ENCODE peak calls at places on chromosomes 7 and 10, in four cellular contexts. One of them, this sample, is unnamed.

GRCh38 chr10:114821915-114822770 is 563 bp downstream of the FHIP2A start:
- DNase-seq in cardiac muscle cell: peak
- DNase-seq in CD8-positive, alpha-beta memory T cell: peak
- DNase-seq in astrocyte of the cerebellum: no peak
- DNase-seq in this sample: no peak

GRCh38 chr7:2000153-2000687 is 232.5 kb downstream of the MAD1L1 start:
- DNase-seq in astrocyte of the cerebellum: no peak
- DNase-seq in cardiac muscle cell: no peak
- DNase-seq in CD8-positive, alpha-beta memory T cell: no peak
- DNase-seq in this sample: no peak

GRCh38 chr10:46298346-46299266 is 11.8 kb downstream of the ANTXRL start:
- DNase-seq in CD8-positive, alpha-beta memory T cell: no peak
- DNase-seq in astrocyte of the cerebellum: no peak
- DNase-seq in cardiac muscle cell: no peak
- DNase-seq in this sample: no peak

GRCh38 chr10:31770307-31770902 is 158.2 kb downstream of the ARHGAP12 start:
- DNase-seq in astrocyte of the cerebellum: no peak
- DNase-seq in CD8-positive, alpha-beta memory T cell: peak
- DNase-seq in cardiac muscle cell: peak
- DNase-seq in this sample: no peak

GRCh38 chr10:88077977-88078376 is 214.6 kb downstream of the PTEN start:
- DNase-seq in cardiac muscle cell: no peak
- DNase-seq in CD8-positive, alpha-beta memory T cell: no peak
- DNase-seq in astrocyte of the cerebellum: peak
- DNase-seq in this sample: no peak

GRCh38 chr7:36303202-36304098 is 86.2 kb upstream of the ANLN start:
- DNase-seq in astrocyte of the cerebellum: peak
- DNase-seq in cardiac muscle cell: peak
- DNase-seq in CD8-positive, alpha-beta memory T cell: no peak
- DNase-seq in this sample: peak

GRCh38 chr10:30456262-30456661 is 22.3 kb downstream of the MAP3K8 start:
- DNase-seq in CD8-positive, alpha-beta memory T cell: peak
- DNase-seq in astrocyte of the cerebellum: no peak
- DNase-seq in cardiac muscle cell: no peak
- DNase-seq in this sample: no peak

GRCh38 chr7:107870427-107871000 is 20.5 kb upstream of the DLD start:
- DNase-seq in cardiac muscle cell: no peak
- DNase-seq in astrocyte of the cerebellum: no peak
- DNase-seq in CD8-positive, alpha-beta memory T cell: no peak
- DNase-seq in this sample: no peak

GRCh38 chr7:151838861-151839381 is 38.0 kb downstream of the PRKAG2 start:
- DNase-seq in CD8-positive, alpha-beta memory T cell: peak
- DNase-seq in cardiac muscle cell: no peak
- DNase-seq in astrocyte of the cerebellum: no peak
- DNase-seq in this sample: no peak

GRCh38 chr7:140509789-140510188 is 30.5 kb upstream of the MKRN1 start:
- DNase-seq in CD8-positive, alpha-beta memory T cell: no peak
- DNase-seq in cardiac muscle cell: no peak
- DNase-seq in astrocyte of the cerebellum: no peak
- DNase-seq in this sample: no peak

GRCh38 chr7:10237306-10237705 is 736.4 kb upstream of the PHF14 start:
- DNase-seq in CD8-positive, alpha-beta memory T cell: no peak
- DNase-seq in cardiac muscle cell: peak
- DNase-seq in astrocyte of the cerebellum: peak
- DNase-seq in this sample: no peak

GRCh38 chr10:11551915-11552602 is 59.4 kb downstream of the USP6NL start:
- DNase-seq in astrocyte of the cerebellum: peak
- DNase-seq in CD8-positive, alpha-beta memory T cell: no peak
- DNase-seq in cardiac muscle cell: peak
- DNase-seq in this sample: peak

GRCh38 chr10:100508691-100509150 is 10.9 kb downstream of the SEC31B start:
- DNase-seq in cardiac muscle cell: peak
- DNase-seq in astrocyte of the cerebellum: peak
- DNase-seq in CD8-positive, alpha-beta memory T cell: peak
- DNase-seq in this sample: no peak

GRCh38 chr10:79381804-79382221 is 34.5 kb downstream of the PPIF start:
- DNase-seq in CD8-positive, alpha-beta memory T cell: no peak
- DNase-seq in cardiac muscle cell: peak
- DNase-seq in astrocyte of the cerebellum: peak
- DNase-seq in this sample: no peak

GRCh38 chr7:143243011-143243410 is 20.2 kb upstream of the GSTK1 start:
- DNase-seq in CD8-positive, alpha-beta memory T cell: no peak
- DNase-seq in cardiac muscle cell: no peak
- DNase-seq in astrocyte of the cerebellum: no peak
- DNase-seq in this sample: no peak

GRCh38 chr7:129191272-129191671 is 2.8 kb downstream of the SMO start:
- DNase-seq in CD8-positive, alpha-beta memory T cell: no peak
- DNase-seq in cardiac muscle cell: no peak
- DNase-seq in astrocyte of the cerebellum: no peak
- DNase-seq in this sample: no peak

GRCh38 chr7:47970750-47971149 is 8.7 kb downstream of the HUS1 start:
- DNase-seq in astrocyte of the cerebellum: no peak
- DNase-seq in CD8-positive, alpha-beta memory T cell: no peak
- DNase-seq in cardiac muscle cell: no peak
- DNase-seq in this sample: no peak

GRCh38 chr7:47405921-47406765 is 175.8 kb downstream of the TNS3 start:
- DNase-seq in astrocyte of the cerebellum: peak
- DNase-seq in CD8-positive, alpha-beta memory T cell: no peak
- DNase-seq in cardiac muscle cell: peak
- DNase-seq in this sample: no peak

GRCh38 chr7:876972-877311 is 588 bp downstream of the GET4 start:
- DNase-seq in cardiac muscle cell: peak
- DNase-seq in CD8-positive, alpha-beta memory T cell: no peak
- DNase-seq in astrocyte of the cerebellum: no peak
- DNase-seq in this sample: no peak

GRCh38 chr10:101216207-101216607 is 13.1 kb downstream of the LBX1 start:
- DNase-seq in CD8-positive, alpha-beta memory T cell: no peak
- DNase-seq in astrocyte of the cerebellum: no peak
- DNase-seq in cardiac muscle cell: no peak
- DNase-seq in this sample: no peak

GRCh38 chr7:76122516-76123239 is 74.8 kb downstream of the MDH2 start:
- DNase-seq in CD8-positive, alpha-beta memory T cell: no peak
- DNase-seq in cardiac muscle cell: peak
- DNase-seq in astrocyte of the cerebellum: no peak
- DNase-seq in this sample: no peak

GRCh38 chr10:131246089-131246488 is 65.4 kb downstream of the TCERG1L start:
- DNase-seq in CD8-positive, alpha-beta memory T cell: no peak
- DNase-seq in cardiac muscle cell: no peak
- DNase-seq in astrocyte of the cerebellum: no peak
- DNase-seq in this sample: no peak

GRCh38 chr7:155205368-155206285 is 92.1 kb upstream of the INSIG1 start:
- DNase-seq in CD8-positive, alpha-beta memory T cell: peak
- DNase-seq in cardiac muscle cell: peak
- DNase-seq in astrocyte of the cerebellum: peak
- DNase-seq in this sample: peak

GRCh38 chr7:23009303-23009702 is 4.6 kb downstream of the HYCC1 start:
- DNase-seq in cardiac muscle cell: no peak
- DNase-seq in astrocyte of the cerebellum: no peak
- DNase-seq in CD8-positive, alpha-beta memory T cell: no peak
- DNase-seq in this sample: no peak
- H3K4me3 ChIP-seq in cardiac muscle cell: no peak
- H3K4me3 ChIP-seq in astrocyte of the cerebellum: no peak
- H3K4me3 ChIP-seq in CD8-positive, alpha-beta memory T cell: no peak
- H3K4me3 ChIP-seq in this sample: no peak

DNA sequence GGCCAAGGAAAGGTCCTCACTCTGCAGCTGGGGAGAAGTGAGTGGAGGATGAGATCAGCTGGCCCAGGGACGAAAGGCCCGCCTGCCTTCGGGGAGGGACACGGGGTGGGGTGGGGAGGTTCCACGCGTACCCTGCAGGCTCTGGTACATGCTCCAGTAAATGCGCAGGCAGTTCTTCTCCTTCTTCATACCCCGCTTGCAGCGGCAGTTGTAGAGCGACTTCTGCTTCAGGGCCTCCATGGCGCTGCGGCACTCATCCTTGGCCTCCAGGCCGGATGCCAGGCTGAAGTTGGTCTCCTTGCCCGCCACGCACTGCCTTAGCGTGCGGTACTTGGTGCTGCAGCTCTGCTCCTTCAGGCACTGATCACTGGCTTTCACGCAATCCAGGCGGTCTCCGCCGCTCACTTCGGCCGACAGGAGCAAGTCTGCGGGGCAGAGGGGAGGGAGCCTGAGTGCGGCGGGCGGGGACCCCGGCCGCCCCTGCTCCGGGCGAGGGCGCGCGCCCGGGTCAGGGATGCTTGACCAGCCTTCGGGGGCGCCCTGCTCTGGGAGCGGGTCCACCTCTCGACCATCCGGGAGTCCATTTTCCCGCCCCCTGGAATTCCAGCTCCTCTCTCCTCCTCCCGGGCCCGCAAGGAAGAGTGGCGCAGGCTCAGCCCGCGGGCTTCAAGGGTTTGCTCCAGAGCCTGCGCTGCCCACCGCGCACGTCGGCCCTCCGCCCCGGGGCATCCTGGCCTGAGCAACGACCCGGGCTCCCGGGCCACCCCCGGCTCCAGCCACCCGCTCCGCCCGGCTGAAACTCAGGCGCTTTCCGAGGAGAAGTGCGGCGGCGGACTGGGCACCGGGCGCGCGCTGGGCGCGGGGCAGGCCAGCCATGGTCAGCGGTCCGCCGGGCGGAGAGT is 2.1 kb downstream of the GFRA1 start:
- DNase-seq in cardiac muscle cell: no peak
- DNase-seq in astrocyte of the cerebellum: no peak
- DNase-seq in CD8-positive, alpha-beta memory T cell: no peak
- DNase-seq in this sample: no peak
- H3K4me3 ChIP-seq in cardiac muscle cell: peak
- H3K4me3 ChIP-seq in astrocyte of the cerebellum: peak
- H3K4me3 ChIP-seq in CD8-positive, alpha-beta memory T cell: no peak
- H3K4me3 ChIP-seq in this sample: peak

GRCh38 chr7:5231811-5232484 is 41.9 kb downstream of the WIPI2 start:
- DNase-seq in astrocyte of the cerebellum: no peak
- DNase-seq in cardiac muscle cell: no peak
- DNase-seq in CD8-positive, alpha-beta memory T cell: no peak
- DNase-seq in this sample: no peak
- H3K4me3 ChIP-seq in astrocyte of the cerebellum: no peak
- H3K4me3 ChIP-seq in cardiac muscle cell: no peak
- H3K4me3 ChIP-seq in CD8-positive, alpha-beta memory T cell: no peak
- H3K4me3 ChIP-seq in this sample: no peak

GRCh38 chr7:33816106-33816505 is 89.2 kb upstream of the BMPER start:
- DNase-seq in CD8-positive, alpha-beta memory T cell: no peak
- DNase-seq in cardiac muscle cell: no peak
- DNase-seq in astrocyte of the cerebellum: no peak
- DNase-seq in this sample: no peak

GRCh38 chr7:33813331-33813730 is 92.0 kb upstream of the BMPER start:
- DNase-seq in cardiac muscle cell: peak
- DNase-seq in CD8-positive, alpha-beta memory T cell: no peak
- DNase-seq in astrocyte of the cerebellum: peak
- DNase-seq in this sample: no peak

GRCh38 chr7:33809218-33809617 is 96.1 kb upstream of the BMPER start:
- DNase-seq in cardiac muscle cell: peak
- DNase-seq in CD8-positive, alpha-beta memory T cell: no peak
- DNase-seq in astrocyte of the cerebellum: no peak
- DNase-seq in this sample: no peak

GRCh38 chr7:33814958-33815735 is 90.2 kb upstream of the BMPER start:
- DNase-seq in cardiac muscle cell: no peak
- DNase-seq in astrocyte of the cerebellum: no peak
- DNase-seq in CD8-positive, alpha-beta memory T cell: no peak
- DNase-seq in this sample: no peak

DNA sequence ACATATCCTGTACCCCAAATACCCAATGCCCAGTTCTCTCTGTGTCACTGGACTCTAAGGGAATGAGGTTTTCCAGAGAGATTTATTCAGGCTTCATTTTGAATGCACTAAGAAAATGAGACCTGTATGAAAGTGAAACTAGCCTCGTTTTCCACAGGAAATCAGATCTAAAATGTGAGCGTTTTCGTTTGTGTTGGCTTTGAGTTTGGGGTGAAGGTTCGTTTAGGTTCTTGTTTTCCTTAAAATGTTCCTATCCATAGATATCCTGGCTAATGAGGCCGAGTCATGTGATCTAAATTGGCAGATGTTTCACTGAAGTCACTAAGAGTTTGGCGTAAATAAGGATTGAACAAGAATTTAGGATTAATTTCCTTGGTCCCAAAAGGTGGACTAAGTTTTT is 90.9 kb upstream of the BMPER start:
- DNase-seq in astrocyte of the cerebellum: no peak
- DNase-seq in CD8-positive, alpha-beta memory T cell: no peak
- DNase-seq in cardiac muscle cell: peak
- DNase-seq in this sample: no peak
- H3K4me3 ChIP-seq in astrocyte of the cerebellum: no peak
- H3K4me3 ChIP-seq in CD8-positive, alpha-beta memory T cell: no peak
- H3K4me3 ChIP-seq in cardiac muscle cell: no peak
- H3K4me3 ChIP-seq in this sample: peak

GRCh38 chr10:77892021-77892739 is 34.4 kb downstream of the DLG5 start:
- DNase-seq in cardiac muscle cell: no peak
- DNase-seq in CD8-positive, alpha-beta memory T cell: no peak
- DNase-seq in astrocyte of the cerebellum: no peak
- DNase-seq in this sample: no peak
- H3K4me3 ChIP-seq in cardiac muscle cell: no peak
- H3K4me3 ChIP-seq in CD8-positive, alpha-beta memory T cell: no peak
- H3K4me3 ChIP-seq in astrocyte of the cerebellum: no peak
- H3K4me3 ChIP-seq in this sample: no peak

GRCh38 chr7:22667562-22668239 is 59.3 kb upstream of the IL6 start:
- DNase-seq in astrocyte of the cerebellum: no peak
- DNase-seq in CD8-positive, alpha-beta memory T cell: no peak
- DNase-seq in cardiac muscle cell: peak
- DNase-seq in this sample: peak
- H3K4me3 ChIP-seq in astrocyte of the cerebellum: no peak
- H3K4me3 ChIP-seq in CD8-positive, alpha-beta memory T cell: no peak
- H3K4me3 ChIP-seq in cardiac muscle cell: no peak
- H3K4me3 ChIP-seq in this sample: no peak

GRCh38 chr10:3068201-3068967 is 1.0 kb downstream of the PFKP start:
- DNase-seq in CD8-positive, alpha-beta memory T cell: peak
- DNase-seq in astrocyte of the cerebellum: peak
- DNase-seq in cardiac muscle cell: peak
- DNase-seq in this sample: no peak

GRCh38 chr10:3071405-3072198 is 4.3 kb downstream of the PFKP start:
- DNase-seq in CD8-positive, alpha-beta memory T cell: no peak
- DNase-seq in astrocyte of the cerebellum: peak
- DNase-seq in cardiac muscle cell: peak
- DNase-seq in this sample: peak

GRCh38 chr10:3068968-3069737 is 1.8 kb downstream of the PFKP start:
- DNase-seq in cardiac muscle cell: peak
- DNase-seq in astrocyte of the cerebellum: no peak
- DNase-seq in CD8-positive, alpha-beta memory T cell: no peak
- DNase-seq in this sample: no peak

GRCh38 chr10:3067859-3068179 is 471 bp downstream of the PFKP start:
- DNase-seq in cardiac muscle cell: no peak
- DNase-seq in astrocyte of the cerebellum: no peak
- DNase-seq in CD8-positive, alpha-beta memory T cell: no peak
- DNase-seq in this sample: no peak

GRCh38 chr10:3069876-3070275 is 2.5 kb downstream of the PFKP start:
- DNase-seq in astrocyte of the cerebellum: no peak
- DNase-seq in cardiac muscle cell: no peak
- DNase-seq in CD8-positive, alpha-beta memory T cell: no peak
- DNase-seq in this sample: no peak
- H3K4me3 ChIP-seq in astrocyte of the cerebellum: no peak
- H3K4me3 ChIP-seq in cardiac muscle cell: peak
- H3K4me3 ChIP-seq in CD8-positive, alpha-beta memory T cell: no peak
- H3K4me3 ChIP-seq in this sample: peak

GRCh38 chr10:62638062-62638477 is 166.4 kb upstream of the ADO start:
- DNase-seq in cardiac muscle cell: peak
- DNase-seq in CD8-positive, alpha-beta memory T cell: peak
- DNase-seq in astrocyte of the cerebellum: no peak
- DNase-seq in this sample: no peak
- H3K4me3 ChIP-seq in cardiac muscle cell: no peak
- H3K4me3 ChIP-seq in CD8-positive, alpha-beta memory T cell: peak
- H3K4me3 ChIP-seq in astrocyte of the cerebellum: no peak
- H3K4me3 ChIP-seq in this sample: no peak

This sample was measured in Panc1.